ENCODE peak calls at places on chromosomes 3 and 15, in six cellular contexts. U, C, K, Z, P and V are unnamed samples.

GRCh38 chr3:63918321-63918720 is 6.1 kb upstream of the SCAANT1 start:
- DNase-seq in U (no peak), C (peak), K (no peak), Z (no peak), P (no peak), V (no peak)

GRCh38 chr15:48966595-48967301 is 3.0 kb upstream of the SHC4 start:
- DNase-seq in U (no peak), C (peak), K (peak), Z (no peak), P (no peak), V (peak)

GRCh38 chr3:37307321-37307720 is 132.9 kb upstream of the LRRFIP2 start:
- DNase-seq in U (no peak), C (peak), K (no peak), Z (no peak), P (no peak), V (no peak)

GRCh38 chr3:46065751-46066256 is 38.5 kb upstream of the XCR1 start:
- DNase-seq in U (no peak), C (no peak), K (no peak), Z (no peak), P (no peak), V (no peak)

GRCh38 chr3:196399485-196399945 is 32.7 kb downstream of the UBXN7 start:
- DNase-seq in U (peak), C (peak), K (no peak), Z (peak), P (no peak), V (no peak)

GRCh38 chr15:89450076-89451006 is 46.0 kb downstream of the RHCG start:
- DNase-seq in U (no peak), C (no peak), K (no peak), Z (no peak), P (no peak), V (no peak)

GRCh38 chr15:64155802-64156651 is 4.5 kb downstream of the SNX22 start:
- DNase-seq in U (no peak), C (no peak), K (no peak), Z (no peak), P (no peak), V (no peak)

GRCh38 chr3:32245200-32245599 is 6.7 kb downstream of the CMTM8 start:
- DNase-seq in U (no peak), C (no peak), K (no peak), Z (no peak), P (no peak), V (no peak)

GRCh38 chr3:76565496-76566210 is 474.2 kb upstream of the ROBO2 start:
- DNase-seq in U (no peak), C (no peak), K (peak), Z (no peak), P (no peak), V (no peak)

GRCh38 chr15:70112018-70112395 is 14.3 kb upstream of the TLE3 start:
- DNase-seq in U (no peak), C (no peak), K (no peak), Z (no peak), P (no peak), V (no peak)

GRCh38 chr3:72444642-72445223 is 403.5 kb downstream of the SHQ1 start:
- DNase-seq in U (no peak), C (no peak), K (peak), Z (no peak), P (no peak), V (no peak)

GRCh38 chr15:57476533-57476975 is 100.2 kb downstream of the CGNL1 start:
- DNase-seq in U (peak), C (peak), K (no peak), Z (peak), P (no peak), V (no peak)

GRCh38 chr3:55169608-55170010 is 241.8 kb upstream of the LRTM1 start:
- DNase-seq in U (peak), C (peak), K (no peak), Z (no peak), P (no peak), V (peak)

GRCh38 chr3:112734718-112735350 is 93.9 kb upstream of the CCDC80 start:
- DNase-seq in U (peak), C (peak), K (peak), Z (no peak), P (peak), V (peak)

GRCh38 chr15:51137024-51137423 is 42.3 kb upstream of the TNFAIP8L3 start:
- DNase-seq in U (no peak), C (no peak), K (no peak), Z (no peak), P (no peak), V (no peak)

GRCh38 chr15:55872471-55872870 is 120.9 kb downstream of the NEDD4 start:
- DNase-seq in U (no peak), C (no peak), K (no peak), Z (no peak), P (no peak), V (no peak)
- H3K4me3 ChIP-seq in U (no peak), C (no peak), K (no peak), Z (no peak), P (no peak), V (no peak)

DNA sequence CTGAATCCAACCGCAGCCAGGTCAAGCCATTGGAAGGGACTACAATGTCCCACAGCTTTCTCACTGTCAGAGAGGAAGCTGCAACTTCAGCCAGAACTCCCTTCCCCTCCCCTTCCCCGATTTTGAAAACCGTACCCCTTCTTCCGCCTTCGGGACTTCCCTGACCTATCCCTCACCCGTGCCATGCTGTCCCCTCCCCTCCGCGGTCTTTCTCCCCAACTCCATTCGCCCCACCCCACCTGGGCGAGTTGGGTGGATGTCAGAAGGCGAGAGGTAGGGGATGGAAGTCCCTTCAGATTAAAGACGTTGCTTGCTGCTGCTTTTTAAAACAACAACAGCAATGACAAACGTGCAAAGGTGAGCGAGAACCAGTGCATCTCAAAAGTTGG is 723 bp downstream of the CPNE4 start:
- DNase-seq in U (no peak), C (no peak), K (no peak), Z (no peak), P (no peak), V (no peak)
- H3K4me3 ChIP-seq in U (no peak), C (peak), K (no peak), Z (peak), P (peak), V (no peak)

GRCh38 chr15:94231728-94232086 is 346 bp downstream of the MCTP2 start:
- DNase-seq in U (no peak), C (no peak), K (no peak), Z (no peak), P (no peak), V (no peak)

GRCh38 chr15:94230436-94230885 is 900 bp upstream of the MCTP2 start:
- DNase-seq in U (no peak), C (no peak), K (no peak), Z (no peak), P (no peak), V (no peak)

GRCh38 chr15:94234300-94234699 is 2.9 kb downstream of the MCTP2 start:
- DNase-seq in U (peak), C (no peak), K (no peak), Z (no peak), P (no peak), V (no peak)

GRCh38 chr15:94230886-94231727 is at the start of gene MCTP2:
- DNase-seq in U (peak), C (peak), K (peak), Z (peak), P (peak), V (peak)

GRCh38 chr15:94232107-94232506 is 746 bp downstream of the MCTP2 start:
- DNase-seq in U (no peak), C (no peak), K (no peak), Z (no peak), P (no peak), V (no peak)
- H3K4me3 ChIP-seq in U (no peak), C (peak), K (no peak), Z (peak), P (peak), V (peak)

DNA sequence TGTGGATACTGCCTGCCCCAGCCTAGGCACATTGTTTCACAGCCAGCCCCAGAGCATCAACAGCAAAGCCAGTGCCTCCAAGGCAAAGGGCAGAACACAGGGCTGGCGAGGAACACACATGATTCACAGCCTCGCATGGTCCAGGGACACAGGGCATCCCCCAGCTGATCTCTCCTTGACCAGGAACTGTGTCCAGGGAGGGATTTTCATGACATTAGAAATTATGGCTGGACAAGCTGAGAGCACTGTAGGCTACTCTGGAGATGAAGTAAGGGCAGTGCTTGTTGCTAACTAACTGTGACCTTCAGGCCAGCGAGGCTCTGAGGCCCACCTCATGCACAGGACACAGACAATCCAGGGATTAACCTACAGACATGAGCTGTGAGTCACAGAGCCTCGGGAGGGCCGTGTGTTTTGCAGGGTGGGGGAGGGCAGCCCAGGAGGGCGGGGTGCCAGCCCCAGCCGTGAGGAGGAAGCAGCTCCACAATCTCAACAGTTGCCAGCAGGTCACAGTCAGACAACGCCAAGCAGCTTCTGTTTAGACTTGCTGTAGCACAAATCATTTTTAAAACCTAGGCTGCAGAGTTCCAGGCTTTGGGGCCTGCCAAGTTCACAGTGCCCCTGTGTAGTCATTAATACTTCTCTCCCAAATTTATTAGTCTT is 114.9 kb downstream of the ETFA start:
- DNase-seq in U (peak), C (peak), K (peak), Z (no peak), P (no peak), V (peak)
- H3K4me3 ChIP-seq in U (no peak), C (no peak), K (no peak), Z (no peak), P (no peak), V (no peak)